ENCODE peak calls at places on chromosome 2, in five cellular contexts. D, W, J, S and B are unnamed samples.

GRCh38 chr2:157087373-157088005 is 170.0 kb upstream of the GALNT5 start:
- DNase-seq in D (no peak), W (no peak), J (no peak), S (no peak), B (no peak)

GRCh38 chr2:241815477-241816430 is 6.8 kb downstream of the NEU4 start:
- DNase-seq in D (no peak), W (no peak), J (no peak), S (no peak), B (no peak)

GRCh38 chr2:14944562-14945346 is 312.2 kb downstream of the LRATD1 start:
- DNase-seq in D (peak), W (no peak), J (no peak), S (no peak), B (no peak)

GRCh38 chr2:54020793-54021414 is 50.1 kb upstream of the PSME4 start:
- DNase-seq in D (no peak), W (no peak), J (no peak), S (no peak), B (no peak)

GRCh38 chr2:240451108-240451611 is 15.7 kb downstream of the GPC1 start:
- DNase-seq in D (no peak), W (no peak), J (no peak), S (no peak), B (no peak)

GRCh38 chr2:236378851-236379250 is 114.6 kb upstream of the ASB18 start:
- DNase-seq in D (no peak), W (no peak), J (no peak), S (no peak), B (no peak)

GRCh38 chr2:232473467-232473890 is 14.2 kb downstream of the ECEL1 start:
- DNase-seq in D (no peak), W (no peak), J (no peak), S (no peak), B (no peak)

GRCh38 chr2:198390670-198391069 is 586.3 kb downstream of the PLCL1 start:
- DNase-seq in D (no peak), W (no peak), J (no peak), S (no peak), B (no peak)

GRCh38 chr2:100957971-100958653 is 44.0 kb upstream of the RPL31 start:
- DNase-seq in D (peak), W (no peak), J (no peak), S (no peak), B (peak)

GRCh38 chr2:33672896-33673295 is 73.8 kb upstream of the FAM98A start:
- DNase-seq in D (no peak), W (no peak), J (no peak), S (no peak), B (no peak)

GRCh38 chr2:95578529-95578928 is 13.3 kb upstream of the TRIM43 start:
- DNase-seq in D (no peak), W (no peak), J (no peak), S (no peak), B (no peak)

GRCh38 chr2:224412064-224412921 is 10.4 kb upstream of the FAM124B start:
- DNase-seq in D (peak), W (no peak), J (no peak), S (no peak), B (peak)

GRCh38 chr2:113977660-113978523 is 88.0 kb downstream of the ACTR3 start:
- DNase-seq in D (peak), W (no peak), J (no peak), S (peak), B (no peak)

GRCh38 chr2:23760746-23761145 is 166.2 kb downstream of the ATAD2B start:
- DNase-seq in D (peak), W (no peak), J (no peak), S (peak), B (no peak)

GRCh38 chr2:26530696-26531095 is 52.8 kb upstream of the OTOF start:
- DNase-seq in D (peak), W (no peak), J (no peak), S (no peak), B (no peak)

GRCh38 chr2:138507267-138507666 is 5.7 kb downstream of the SPOPL start:
- DNase-seq in D (no peak), W (no peak), J (no peak), S (no peak), B (no peak)

GRCh38 chr2:227871375-227871788 is at the start of gene DAW1:
- DNase-seq in D (no peak), W (no peak), J (no peak), S (no peak), B (peak)

GRCh38 chr2:241863021-241863954 is 4.6 kb upstream of the PDCD1 start:
- DNase-seq in D (no peak), W (no peak), J (no peak), S (no peak), B (no peak)

GRCh38 chr2:85772019-85772745 is 18.4 kb downstream of the ATOH8 start:
- DNase-seq in D (peak), W (no peak), J (no peak), S (peak), B (peak)

GRCh38 chr2:218993345-218994315 is at the start of gene CRYBA2:
- DNase-seq in D (no peak), W (no peak), J (no peak), S (no peak), B (no peak)

GRCh38 chr2:236631361-236632291 is 62.0 kb downstream of the ACKR3 start:
- DNase-seq in D (no peak), W (no peak), J (no peak), S (no peak), B (peak)

GRCh38 chr2:205025580-205026240 is 480.4 kb downstream of the PARD3B start:
- DNase-seq in D (peak), W (no peak), J (no peak), S (no peak), B (no peak)

GRCh38 chr2:12931211-12931844 is 214.6 kb downstream of the TRIB2 start:
- DNase-seq in D (peak), W (no peak), J (no peak), S (no peak), B (no peak)

GRCh38 chr2:45808294-45808693 is 156.8 kb downstream of the PRKCE start:
- DNase-seq in D (no peak), W (no peak), J (no peak), S (no peak), B (no peak)

GRCh38 chr2:191296083-191297006 is 51.1 kb downstream of the MYO1B start:
- DNase-seq in D (no peak), W (no peak), J (no peak), S (no peak), B (no peak)

GRCh38 chr2:75200140-75200985 is 1.0 kb upstream of the TACR1 start:
- DNase-seq in D (peak), W (no peak), J (no peak), S (no peak), B (peak)

GRCh38 chr2:68463287-68463877 is 3.7 kb downstream of the FBXO48 start:
- DNase-seq in D (peak), W (no peak), J (no peak), S (peak), B (no peak)